ENCODE peak calls at places on chromosomes 4 and X, in five cellular contexts. I is H9, R is IMR-90, O is mesenchymal stem cell, L is trophoblast cell. V is an unnamed sample.

GRCh38 chrX:109485470-109486340 is 3.8 kb upstream of the GUCY2F start:
- DNase-seq in L (peak; percentile 85), O (peak; percentile 65), I (peak; percentile 66), R (peak; percentile 66), V (peak; percentile 33)

GRCh38 chrX:131084145-131084544 is 26.0 kb downstream of the ARHGAP36 start:
- DNase-seq in R (no peak), O (no peak), L (no peak), I (no peak), V (no peak)

GRCh38 chrX:108018659-108019381 is 26.0 kb upstream of the VSIG1 start:
- DNase-seq in I (no peak), R (no peak), O (no peak), L (no peak), V (no peak)

GRCh38 chr4:175961604-175962003 is 104.0 kb upstream of the WDR17 start:
- DNase-seq in L (no peak), O (no peak), I (no peak), R (no peak), V (no peak)

GRCh38 chr4:128229458-128229805 is 58.2 kb downstream of the PGRMC2 start:
- DNase-seq in I (no peak), L (peak; percentile 30), R (peak; percentile 43), O (peak; percentile 34), V (no peak)

GRCh38 chrX:1178580-1179057 is 33.8 kb downstream of the CRLF2 start:
- DNase-seq in R (no peak), L (peak; percentile 55), I (no peak), O (peak; percentile 58), V (no peak)

GRCh38 chr4:2357821-2358745 is 60.4 kb downstream of the ZFYVE28 start:
- DNase-seq in I (no peak), O (no peak), L (no peak), R (no peak), V (no peak)

GRCh38 chr4:96833831-96834230 is 993.9 kb downstream of the PDHA2 start:
- DNase-seq in L (no peak), I (no peak), O (no peak), R (no peak), V (no peak)

GRCh38 chrX:8689473-8689872 is 42.5 kb downstream of the ANOS1 start:
- DNase-seq in L (no peak), O (no peak), I (no peak), R (no peak), V (no peak)
- H2AK5ac ChIP-seq in L (no peak overlapping the region), O (no peak overlapping the region), I (no peak overlapping the region), R (no peak overlapping the region), V (no peak overlapping the region)

DNA sequence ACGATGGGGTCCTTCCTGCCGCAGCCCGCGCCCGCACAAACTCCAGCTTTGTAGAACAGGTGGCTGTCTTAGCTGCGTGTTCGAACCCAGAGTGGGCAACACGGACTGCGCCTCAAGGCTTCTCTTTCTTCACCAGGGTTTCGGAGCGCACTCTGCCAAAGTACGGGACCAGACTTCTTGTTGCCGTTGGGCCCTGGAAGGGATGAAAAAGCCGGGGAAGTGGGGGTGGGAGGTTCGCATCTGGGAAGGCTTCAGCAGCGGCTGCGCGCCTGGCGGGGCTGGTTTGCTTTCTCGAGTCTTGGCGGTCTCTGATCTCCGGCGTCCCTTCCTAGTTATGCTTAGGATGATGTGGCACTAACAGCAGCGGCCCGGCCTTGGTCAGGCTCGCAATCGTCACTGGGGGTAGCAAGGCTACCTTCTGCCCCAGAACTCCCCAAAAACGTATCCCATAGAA is 673 bp downstream of the PARM1 start:
- DNase-seq in I (peak; percentile 43), O (peak; percentile 47), R (no peak), L (no peak), V (no peak)
- H3K9ac ChIP-seq in I (no peak overlapping the region), O (peak overlapping the region; percentile 48), R (no peak overlapping the region), L (no peak overlapping the region), V (peak overlapping the region; percentile 73)

GRCh38 chrX:153927936-153928760 is 2.1 kb upstream of the ARHGAP4 start:
- DNase-seq in R (peak; percentile 98), I (peak; percentile 97), O (peak; percentile 97), L (peak; percentile 98), V (peak; percentile 90)
- H4K91ac ChIP-seq in R (peak overlapping the region; percentile 73), I (no peak overlapping the region), O (peak overlapping the region; percentile 98), L (peak overlapping the region; percentile 95), V (no peak overlapping the region)

DNA sequence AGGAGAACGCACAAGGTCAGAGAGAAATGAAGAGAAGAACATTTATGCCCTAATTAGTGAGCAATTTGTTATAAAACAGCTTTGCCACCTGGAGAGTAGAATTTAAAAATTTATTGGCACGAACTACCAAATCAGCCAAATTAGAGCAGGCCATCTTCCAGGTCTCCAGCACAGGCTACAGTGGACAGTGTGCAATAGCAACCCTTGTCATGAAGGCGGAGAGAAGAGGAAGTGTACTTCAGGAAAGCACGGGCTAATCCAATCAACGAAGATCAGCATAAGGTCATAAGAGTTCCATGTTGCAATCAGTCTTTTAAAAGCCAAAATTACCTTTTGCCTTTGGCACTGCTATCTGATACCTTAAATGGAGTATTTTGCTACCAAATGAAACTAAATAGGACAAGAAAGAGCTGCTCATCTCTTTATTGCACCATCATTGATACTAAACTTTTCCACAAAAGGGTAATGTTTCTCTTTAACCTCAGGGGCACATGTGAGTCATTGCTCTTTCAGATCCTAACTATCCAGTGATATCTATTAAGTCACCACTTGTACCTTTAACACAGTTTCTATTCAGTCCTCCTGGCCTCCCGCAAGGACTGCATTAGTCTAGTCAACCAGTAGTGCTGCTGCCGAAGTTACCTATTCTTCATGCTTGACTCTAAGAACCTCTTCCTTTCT is 19.9 kb downstream of the ANK2 start:
- DNase-seq in R (no peak), I (no peak), L (peak; percentile 9), O (peak; percentile 69), V (no peak)
- H2AK5ac ChIP-seq in R (no peak overlapping the region), I (no peak overlapping the region), L (no peak overlapping the region), O (no peak overlapping the region), V (no peak overlapping the region)

DNA sequence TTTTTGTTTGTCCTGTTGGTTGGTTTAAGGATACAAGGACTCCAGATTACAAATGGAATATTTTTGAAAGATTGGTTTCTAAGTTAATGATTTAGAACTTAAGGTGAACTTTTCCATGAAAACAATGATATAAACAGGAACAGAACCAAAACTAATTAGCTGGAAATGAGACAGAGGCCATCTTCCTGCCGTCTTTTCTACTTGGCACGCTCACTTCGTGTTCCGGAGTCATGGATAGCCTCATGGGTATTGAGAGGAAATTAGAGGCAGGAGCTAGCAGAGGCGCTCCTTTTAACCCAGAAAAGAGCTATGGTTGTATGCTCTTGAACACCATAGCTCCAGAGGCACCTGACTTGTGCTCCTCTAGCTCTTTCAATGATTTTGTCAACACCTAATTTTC is 2.4 kb downstream of the FAM241A start:
- DNase-seq in O (no peak), L (no peak), I (no peak), R (no peak), V (no peak)
- H3K9ac ChIP-seq in O (peak overlapping the region; percentile 89), L (no peak overlapping the region), I (no peak overlapping the region), R (no peak overlapping the region), V (no peak overlapping the region)

GRCh38 chr4:6705638-6706037 is 4.0 kb downstream of the MRFAP1L1 start:
- DNase-seq in O (no peak), I (no peak), R (no peak), L (no peak), V (no peak)

GRCh38 chr4:6706173-6706572 is 3.5 kb downstream of the MRFAP1L1 start:
- DNase-seq in O (no peak), L (no peak), R (no peak), I (no peak), V (no peak)

GRCh38 chr4:6714954-6715353 is 1.0 kb upstream of the BLOC1S4 start:
- DNase-seq in O (no peak), I (no peak), R (no peak), L (no peak), V (no peak)

GRCh38 chr4:6710282-6710681 is 617 bp upstream of the MRFAP1L1 start:
- DNase-seq in O (no peak), I (no peak), R (no peak), L (no peak), V (no peak)

GRCh38 chr4:6709230-6710114 is at the start of gene MRFAP1L1:
- DNase-seq in L (peak; percentile 99), O (peak; percentile 97), R (peak; percentile 97), I (peak; percentile 97), V (peak; percentile 96)
- H4K91ac ChIP-seq in L (peak within 1 kb of the TSS; percentile 67), O (peak within 1 kb of the TSS; percentile 19), R (peak within 1 kb of the TSS; percentile 75), I (peak within 1 kb of the TSS; percentile 58), V (no peak within 1 kb of the TSS)

GRCh38 chr4:21467551-21467950 is 481.0 kb downstream of the KCNIP4 start:
- DNase-seq in O (no peak), R (no peak), L (no peak), I (no peak), V (no peak)

GRCh38 chr4:21474195-21474594 is 474.4 kb downstream of the KCNIP4 start:
- DNase-seq in L (no peak), O (no peak), I (no peak), R (no peak), V (no peak)

GRCh38 chr4:21470531-21470930 is 478.0 kb downstream of the KCNIP4 start:
- DNase-seq in O (peak; percentile 73), I (no peak), L (no peak), R (no peak), V (no peak)

DNA sequence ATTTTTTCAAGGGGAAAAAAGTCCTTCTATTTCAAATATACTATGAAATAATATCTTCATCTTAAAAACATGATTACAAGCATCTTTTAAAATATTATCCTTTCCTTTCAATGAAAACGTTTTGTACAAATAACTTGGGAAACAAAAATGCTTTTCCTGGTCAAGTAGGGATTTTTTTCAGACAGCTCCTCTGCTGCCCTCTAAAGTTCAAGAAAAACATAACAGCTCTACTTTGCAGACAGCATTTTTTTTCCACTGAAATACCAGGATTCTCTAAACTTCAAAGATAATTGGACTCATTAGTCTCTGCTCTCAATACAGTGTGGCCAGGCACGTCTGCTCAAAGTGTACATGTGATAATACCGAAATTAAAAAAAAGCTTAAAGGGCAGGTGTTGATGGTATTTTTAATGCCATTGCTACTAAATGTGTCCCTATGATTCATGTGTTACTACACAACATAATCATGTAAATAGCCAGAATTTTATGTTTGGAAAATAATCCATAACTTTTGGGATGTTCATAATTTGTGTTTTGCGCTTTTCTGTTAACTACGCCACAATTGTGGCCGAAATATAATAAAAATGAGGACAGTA is 479.0 kb downstream of the KCNIP4 start:
- DNase-seq in L (peak; percentile 46), R (no peak), O (peak; percentile 42), I (no peak), V (no peak)
- H2AK5ac ChIP-seq in L (no peak overlapping the region), R (no peak overlapping the region), O (no peak overlapping the region), I (no peak overlapping the region), V (no peak overlapping the region)

DNA sequence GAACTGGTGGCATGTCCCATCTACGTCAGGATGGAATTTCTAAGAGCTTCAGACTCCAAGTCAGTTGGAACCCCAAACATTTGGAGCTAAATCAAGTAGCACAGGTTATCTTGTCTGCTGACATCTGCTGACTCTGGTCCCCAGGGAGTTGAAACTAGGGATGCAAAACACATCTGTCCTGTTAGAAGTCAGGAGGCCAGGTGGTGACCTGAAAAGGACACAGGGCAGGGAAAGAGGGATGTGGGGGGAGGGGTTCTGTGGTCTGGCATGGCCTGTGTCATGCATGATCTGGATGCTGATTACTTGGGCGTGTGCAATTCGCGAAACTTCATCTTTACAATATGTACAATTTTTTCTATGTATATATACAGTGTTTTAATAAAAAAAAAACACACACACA is 55.2 kb downstream of the FHDC1 start:
- DNase-seq in I (no peak), O (no peak), R (no peak), L (peak; percentile 57), V (no peak)
- H3K9ac ChIP-seq in I (no peak overlapping the region), O (no peak overlapping the region), R (no peak overlapping the region), L (no peak overlapping the region), V (no peak overlapping the region)